ENCODE peak calls at places on chromosome 11, in six cellular contexts. S is Caki2; N is activated CD8-positive, alpha-beta memory T cell treated with anti-CD3 and anti-CD28 coated beads, Interleukin-2, amount 10 ng/mL, durations not matched to agents 7 days and 5 days; R is stimulated activated CD4-positive, alpha-beta T cell treated with anti-CD3 and anti-CD28 coated beads, Interleukin-1b, Interleukin-23, amount 100 ng/mL, for 48 hours; G is NCI-H1092; K is HTR-8/SVneo. P is an unnamed sample.

GRCh38 chr11:47998733-47999359 is 18.5 kb downstream of the PTPRJ start:
- DNase-seq in S (peak), N (no peak), R (no peak), G (no peak), K (no peak), P (no peak)

GRCh38 chr11:12106101-12106500 is 4.3 kb upstream of the MICAL2 start:
- DNase-seq in S (no peak), N (no peak), R (no peak), G (no peak), K (no peak), P (no peak)

GRCh38 chr11:119337581-119338317 is 2.9 kb downstream of the C1QTNF5 start:
- DNase-seq in S (no peak), N (no peak), R (no peak), G (no peak), K (peak), P (no peak)

GRCh38 chr11:34978236-34979191 is 62.1 kb downstream of the PDHX start:
- DNase-seq in S (no peak), N (no peak), R (no peak), G (no peak), K (no peak), P (no peak)

GRCh38 chr11:77127969-77128691 is at the start of gene MYO7A:
- DNase-seq in S (no peak), N (no peak), R (no peak), G (peak), K (peak), P (no peak)

GRCh38 chr11:108093128-108093904 is 28.1 kb upstream of the ACAT1 start:
- DNase-seq in S (no peak), N (no peak), R (no peak), G (no peak), K (no peak), P (no peak)

GRCh38 chr11:41971592-41971991 is 512.1 kb upstream of the LRRC4C start:
- DNase-seq in S (no peak), N (no peak), R (no peak), G (no peak), K (no peak), P (no peak)

GRCh38 chr11:65476632-65477270 is 22.1 kb upstream of the MALAT1 start:
- DNase-seq in S (no peak), N (no peak), R (peak), G (no peak), K (no peak), P (no peak)

GRCh38 chr11:107752954-107753822 is 41.3 kb upstream of the SLN start:
- DNase-seq in S (no peak), N (no peak), R (no peak), G (no peak), K (no peak), P (no peak)